ENCODE peak calls at places on chromosome 19, in eight cellular contexts. A is H9; U is neuronal stem cell; T is left ventricle myocardium inferior; Q is heart left ventricle; W is GM06990; Z is CD8-positive, alpha-beta T cell; G is AG04450. S is an unnamed sample. For H3K27me3, the result is how much of the 10 kb centered on the place peaks cover.

GRCh38 chr19:56837492-56837891 is 3.0 kb downstream of the PEG3 start:
- DNase-seq in A (no peak), Z (no peak), Q (peak), T (peak), W (no peak), U (no peak), G (no peak), S (no peak)

GRCh38 chr19:44810555-44811447 is 1.9 kb downstream of the BCAM start:
- DNase-seq in T (no peak), Z (no peak), G (no peak), A (no peak), U (no peak), W (no peak), Q (no peak), S (no peak)

GRCh38 chr19:2569596-2570465 is 93.9 kb downstream of the GADD45B start:
- DNase-seq in Z (no peak), T (no peak), A (no peak), Q (peak), W (no peak), U (no peak), G (no peak), S (no peak)

GRCh38 chr19:10503002-10503789 is at the start of gene KEAP1:
- DNase-seq in T (peak), G (no peak), Z (no peak), A (peak), Q (peak), U (peak), W (no peak), S (peak)

GRCh38 chr19:57850553-57851017 is 926 bp downstream of the ZNF587 start:
- DNase-seq in U (peak), A (peak), Q (no peak), Z (no peak), G (no peak), W (peak), T (no peak), S (peak)

GRCh38 chr19:5713228-5713627 is 6.7 kb downstream of the LONP1 start:
- DNase-seq in A (no peak), Q (no peak), G (no peak), U (no peak), Z (no peak), W (no peak), T (no peak), S (no peak)

GRCh38 chr19:40266111-40266510 is 19.0 kb downstream of the AKT2 start:
- DNase-seq in T (peak), Q (peak), A (no peak), Z (no peak), G (no peak), W (no peak), U (no peak), S (no peak)

GRCh38 chr19:6363429-6363828 is 2.1 kb downstream of the CLPP start:
- DNase-seq in Q (no peak), A (no peak), W (no peak), Z (no peak), T (no peak), U (no peak), G (no peak), S (no peak)

GRCh38 chr19:38389101-38389925 is 816 bp downstream of the SPRED3 start:
- DNase-seq in U (peak), Q (no peak), Z (no peak), W (no peak), A (peak), G (peak), T (no peak), S (peak)

GRCh38 chr19:10424011-10424637 is 3.8 kb downstream of the PDE4A start:
- DNase-seq in G (no peak), Z (peak), T (peak), Q (peak), W (peak), U (peak), A (peak), S (peak)

GRCh38 chr19:27776020-27776419 is 1436.9 kb downstream of the UQCRFS1 start:
- DNase-seq in Z (no peak), T (no peak), W (no peak), A (peak), Q (no peak), U (no peak), G (no peak), S (no peak)

GRCh38 chr19:21922276-21922675 is 86.3 kb upstream of the ZNF43 start:
- DNase-seq in G (no peak), Z (no peak), U (no peak), Q (no peak), T (no peak), W (no peak), A (no peak), S (no peak)

GRCh38 chr19:29113838-29114237 is 99.1 kb downstream of the UQCRFS1 start:
- DNase-seq in G (no peak), U (no peak), A (no peak), Q (no peak), Z (no peak), W (no peak), T (no peak), S (no peak)

GRCh38 chr19:9013988-9014387 is 3.8 kb upstream of the MUC16 start:
- DNase-seq in A (no peak), T (no peak), Q (no peak), U (no peak), W (no peak), Z (no peak), G (no peak), S (no peak)

GRCh38 chr19:34666200-34666957 is 10.6 kb downstream of the SCGB2B2 start:
- DNase-seq in T (no peak), Q (no peak), Z (no peak), W (no peak), U (no peak), G (no peak), A (no peak), S (no peak)

GRCh38 chr19:19649159-19649558 is 5.7 kb upstream of the GMIP start:
- DNase-seq in W (no peak), A (no peak), G (no peak), Q (no peak), U (no peak), Z (no peak), T (no peak), S (no peak)

GRCh38 chr19:28960986-28961705 is 251.8 kb downstream of the UQCRFS1 start:
- DNase-seq in Z (no peak), U (no peak), A (no peak), Q (no peak), G (no peak), W (no peak), T (no peak), S (no peak)

GRCh38 chr19:14479985-14480694 is 5.0 kb upstream of the PTGER1 start:
- DNase-seq in U (peak), A (peak), W (peak), Z (peak), T (peak), Q (peak), G (no peak), S (no peak)

GRCh38 chr19:531009-531752 is 379 bp upstream of the CDC34 start:
- DNase-seq in A (peak), W (peak), T (peak), G (peak), Q (peak), Z (peak), U (peak), S (peak)

GRCh38 chr19:1001538-1002166 is 1.4 kb downstream of the GRIN3B start:
- DNase-seq in Q (peak), A (peak), W (no peak), U (peak), G (no peak), Z (peak), T (no peak), S (peak)

GRCh38 chr19:44748426-44749254 is at the start of gene BCL3:
- DNase-seq in U (no peak), Z (peak), G (no peak), A (no peak), T (peak), Q (peak), W (peak), S (peak)

GRCh38 chr19:56091751-56092546 is 29.1 kb downstream of the ZNF787 start:
- DNase-seq in A (peak), W (no peak), Q (no peak), U (no peak), Z (no peak), G (no peak), T (no peak), S (no peak)

GRCh38 chr19:48351341-48351752 is 12.4 kb downstream of the TMEM143 start:
- DNase-seq in T (peak), Z (peak), W (peak), Q (peak), U (peak), A (peak), G (no peak), S (peak)

GRCh38 chr19:49678970-49679831 is 2.1 kb downstream of the PRMT1 start:
- DNase-seq in T (no peak), Q (no peak), W (no peak), G (no peak), A (no peak), U (no peak), Z (no peak), S (no peak)

GRCh38 chr19:51664997-51665396 is 18.4 kb upstream of the SIGLEC14 start:
- DNase-seq in U (no peak), Q (no peak), G (no peak), A (no peak), W (no peak), Z (no peak), T (no peak), S (no peak)

GRCh38 chr19:14561832-14562351 is 10.0 kb downstream of the NDUFB7 start:
- DNase-seq in A (peak), G (no peak), Q (no peak), W (peak), U (no peak), Z (no peak), T (peak), S (peak)

GRCh38 chr19:3479819-3480215 is 508 bp downstream of the SMIM24 start:
- DNase-seq in Z (no peak), T (no peak), Q (no peak), G (no peak), W (no peak), U (no peak), A (peak), S (peak)

GRCh38 chr19:40200352-40201099 is 9.3 kb downstream of the MAP3K10 start:
- DNase-seq in Q (no peak), W (no peak), Z (no peak), T (no peak), G (no peak), A (no peak), U (no peak), S (no peak)

GRCh38 chr19:13176345-13176744 is 26.1 kb downstream of the IER2 start:
- DNase-seq in W (no peak), Q (no peak), Z (no peak), U (no peak), A (no peak), T (no peak), G (no peak), S (no peak)

GRCh38 chr19:52734340-52734892 is 428 bp downstream of the ZNF611 start:
- DNase-seq in A (no peak), T (peak), Q (peak), W (no peak), G (no peak), U (peak), Z (no peak), S (peak)

GRCh38 chr19:39045506-39045905 is 13.2 kb upstream of the FBXO27 start:
- DNase-seq in G (no peak), U (no peak), T (no peak), Z (no peak), W (no peak), A (no peak), Q (no peak), S (no peak)

GRCh38 chr19:35862528-35862927 is 5.8 kb downstream of the KIRREL2 start:
- DNase-seq in A (no peak), U (no peak), Q (peak), W (no peak), G (no peak), T (no peak), Z (no peak), S (no peak)
- H3K27me3 ChIP-seq in A (under half), U (under half), Q (half or more), W (under half), G (half or more), T (half or more), Z (under half), S (under half)

GRCh38 chr19:7500811-7501450 is 12.1 kb upstream of the PEX11G start:
- DNase-seq in Z (no peak), W (no peak), Q (peak), U (peak), A (peak), G (no peak), T (no peak), S (peak)
- H3K27me3 ChIP-seq in Z (under half), W (under half), Q (under half), U (under half), A (under half), G (under half), T (half or more), S (under half)

GRCh38 chr19:54416695-54417491 is 1.6 kb downstream of the TTYH1 start:
- DNase-seq in T (no peak), A (no peak), U (no peak), Q (no peak), Z (no peak), W (no peak), G (no peak), S (no peak)
- H3K27me3 ChIP-seq in T (half or more), A (under half), U (under half), Q (half or more), Z (under half), W (under half), G (under half), S (under half)

GRCh38 chr19:53960886-53961285 is 1.9 kb upstream of the CACNG8 start:
- DNase-seq in U (no peak), G (no peak), T (no peak), Q (no peak), A (no peak), Z (no peak), W (no peak), S (no peak)

GRCh38 chr19:53959176-53959757 is 3.5 kb upstream of the CACNG8 start:
- DNase-seq in W (no peak), T (no peak), G (no peak), Q (no peak), Z (no peak), A (peak), U (no peak), S (no peak)

GRCh38 chr19:53957448-53958167 is 5.1 kb upstream of the CACNG8 start:
- DNase-seq in U (no peak), T (no peak), Z (no peak), A (peak), W (no peak), Q (no peak), G (no peak), S (no peak)

GRCh38 chr19:53960187-53960586 is 2.5 kb upstream of the CACNG8 start:
- DNase-seq in W (no peak), A (no peak), T (no peak), Z (no peak), Q (no peak), G (no peak), U (no peak), S (no peak)

GRCh38 chr19:53958168-53958571 is 4.6 kb upstream of the CACNG8 start:
- DNase-seq in T (no peak), G (no peak), W (no peak), A (peak), U (no peak), Z (no peak), Q (no peak), S (no peak)
- H3K27me3 ChIP-seq in T (half or more), G (under half), W (under half), A (under half), U (under half), Z (under half), Q (half or more), S (half or more)

GRCh38 chr19:16005925-16006324 is 57.1 kb downstream of the OR10H4 start:
- DNase-seq in Q (no peak), G (no peak), Z (no peak), W (no peak), U (no peak), A (no peak), T (no peak), S (no peak)
- H3K27me3 ChIP-seq in Q (under half), G (under half), Z (under half), W (under half), U (under half), A (under half), T (under half), S (under half)

DNA sequence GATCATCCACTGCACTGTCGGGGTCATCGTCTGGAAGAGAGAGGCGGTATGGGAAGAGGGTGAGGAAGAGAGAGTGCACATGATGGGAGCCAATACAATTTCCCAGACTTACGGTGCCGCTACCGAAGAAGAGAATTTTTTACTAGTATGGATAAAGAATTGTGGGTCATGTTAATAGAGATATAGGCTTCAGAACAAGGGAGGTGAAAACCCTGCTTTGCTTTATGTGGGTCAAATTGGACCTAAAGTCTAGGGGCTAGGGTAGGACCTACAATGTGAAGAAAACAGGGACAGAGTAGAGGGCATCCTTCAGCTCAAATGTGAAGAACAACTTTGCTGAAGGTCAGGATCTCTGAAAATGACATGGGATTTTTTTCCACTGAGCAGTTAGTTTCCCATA is 29.9 kb downstream of the UNC13A start:
- DNase-seq in Z (no peak), G (no peak), T (no peak), Q (no peak), U (no peak), A (no peak), W (no peak), S (no peak)
- H3K27me3 ChIP-seq in Z (under half), G (under half), T (under half), Q (under half), U (under half), A (under half), W (under half), S (under half)

DNA sequence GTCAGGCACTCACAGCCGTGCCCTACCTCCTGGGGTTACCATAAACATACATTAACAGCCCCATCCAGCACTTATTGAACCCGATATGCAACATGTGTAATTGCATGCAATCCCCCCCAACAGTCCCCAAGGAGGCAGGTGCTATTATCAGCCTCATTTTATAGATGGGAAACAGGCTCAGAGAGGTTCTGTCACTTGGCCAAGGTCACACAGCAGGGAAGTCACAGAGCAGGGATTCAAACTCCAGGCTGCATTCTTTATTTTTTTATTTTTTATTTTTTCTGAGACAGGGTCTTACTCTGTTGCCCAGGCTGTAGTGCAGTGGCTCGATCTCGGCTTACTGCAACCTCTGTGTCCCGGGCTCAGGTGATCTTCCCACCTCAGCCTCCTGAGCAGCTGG is 38.4 kb upstream of the TNFAIP8L1 start:
- DNase-seq in Q (peak), T (no peak), G (no peak), U (no peak), Z (no peak), W (no peak), A (no peak), S (no peak)
- H3K27me3 ChIP-seq in Q (under half), T (half or more), G (under half), U (under half), Z (under half), W (under half), A (under half), S (under half)

DNA sequence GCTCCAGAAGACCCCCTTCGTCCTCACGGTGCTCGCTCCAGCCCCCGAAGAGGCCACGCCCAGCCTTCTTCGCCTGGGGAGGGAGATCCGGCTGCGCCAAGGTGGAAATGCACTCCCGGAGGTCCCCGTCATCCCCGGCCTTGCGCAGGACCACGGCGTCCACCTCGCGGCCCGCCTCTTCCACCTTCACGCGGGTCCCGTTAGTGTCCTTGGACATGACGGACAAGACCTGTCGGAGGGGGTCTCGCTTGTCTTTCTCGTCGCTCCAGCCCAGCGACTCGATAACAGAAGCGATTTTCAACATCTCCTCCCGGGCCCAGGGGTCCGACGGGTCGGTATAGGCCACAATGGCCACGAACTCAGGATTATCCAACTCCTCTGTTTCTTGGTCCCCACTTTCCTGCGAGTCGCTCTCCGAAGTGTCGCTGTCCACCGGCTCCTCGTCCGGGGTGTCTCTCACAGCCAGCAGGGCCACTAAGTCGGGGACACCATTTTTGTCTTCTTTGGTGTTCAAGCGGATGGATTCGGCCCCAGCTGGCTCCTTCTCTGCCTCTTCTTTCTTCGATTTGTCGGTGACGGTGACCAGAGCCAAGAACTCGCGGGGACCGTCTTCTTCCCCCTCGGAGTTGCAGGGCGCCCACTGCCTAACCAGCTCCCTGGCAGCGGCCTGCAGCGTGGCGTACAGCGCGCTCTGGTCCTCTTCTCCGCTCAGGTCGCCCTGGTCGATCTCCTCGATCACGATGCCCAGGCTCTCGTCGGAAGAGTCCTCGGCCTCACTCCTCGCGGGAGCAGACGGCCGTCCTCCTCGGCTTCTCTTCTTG is 1.3 kb downstream of the PNMA8B start:
- DNase-seq in T (no peak), Q (peak), Z (no peak), U (no peak), A (no peak), G (no peak), W (no peak), S (no peak)
- H3K27me3 ChIP-seq in T (half or more), Q (under half), Z (under half), U (under half), A (under half), G (under half), W (under half), S (under half)

DNA sequence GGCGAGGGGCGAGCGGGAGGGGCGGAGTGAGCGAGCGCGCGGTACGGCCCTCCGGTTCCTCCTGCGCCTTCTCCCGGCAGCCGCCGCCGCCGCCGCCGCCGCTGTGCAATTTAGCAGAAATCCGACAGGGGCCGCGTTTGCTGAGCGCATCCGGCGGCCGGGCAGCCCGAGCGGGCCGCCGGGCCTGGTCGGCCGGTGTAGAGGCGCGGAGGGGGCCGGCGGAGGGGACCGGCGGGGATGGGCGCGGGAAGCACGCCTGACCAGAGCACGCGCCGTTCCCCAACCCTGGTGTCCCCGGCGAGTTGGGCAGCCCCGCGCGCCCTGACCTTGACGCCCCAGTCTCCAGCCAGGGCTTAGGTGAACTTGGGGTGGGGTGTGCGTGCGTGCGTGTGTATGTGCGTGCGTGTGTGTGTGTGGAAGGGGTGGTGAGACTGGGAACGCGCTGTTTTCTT is 144.5 kb upstream of the ZNF536 start:
- DNase-seq in G (no peak), T (peak), Z (no peak), A (peak), W (peak), Q (peak), U (peak), S (peak)
- H3K27me3 ChIP-seq in G (half or more), T (half or more), Z (under half), A (half or more), W (under half), Q (half or more), U (under half), S (half or more)